ENCODE peak calls at places on chromosomes 7 and 10, in nine cellular contexts. H is body of pancreas; X is activated naive CD4-positive, alpha-beta T cell; D is glutamatergic neuron; V is Calu3; K is M059J; C is skeletal muscle cell; J is T follicular helper cell; B is iPS-NIHi11. Z is an unnamed sample.

GRCh38 chr10:129525408-129525807 is 58.4 kb downstream of the MGMT start:
- DNase-seq in K (peak; percentile 11), H (peak; percentile 22), C (peak; percentile 27), J (no peak), D (no peak), V (no peak), X (no peak), B (no peak), Z (no peak)

GRCh38 chr7:155844526-155844925 is 32.3 kb upstream of the SHH start:
- DNase-seq in X (no peak), H (no peak), K (no peak), D (no peak), B (no peak), J (no peak), C (no peak), V (no peak), Z (no peak)

GRCh38 chr7:2037805-2038635 is 194.7 kb downstream of the MAD1L1 start:
- DNase-seq in C (no peak), V (no peak), K (no peak), H (peak; percentile 69), X (no peak), J (no peak), D (no peak), B (no peak), Z (peak; percentile 68)

GRCh38 chr7:24751484-24751883 is 5.8 kb downstream of the GSDME start:
- DNase-seq in V (no peak), X (no peak), H (no peak), B (no peak), C (no peak), D (no peak), K (no peak), J (no peak), Z (no peak)

GRCh38 chr7:94056796-94057207 is 52.6 kb upstream of the BET1 start:
- DNase-seq in V (no peak), D (no peak), J (no peak), C (peak; percentile 96), H (no peak), X (no peak), K (peak; percentile 94), B (peak; percentile 22), Z (no peak)

GRCh38 chr7:27814054-27814453 is 74.1 kb downstream of the TAX1BP1 start:
- DNase-seq in J (no peak), V (no peak), C (no peak), H (no peak), B (no peak), K (no peak), D (no peak), X (no peak), Z (no peak)

GRCh38 chr7:158261362-158262235 is 326.0 kb downstream of the PTPRN2 start:
- DNase-seq in C (no peak), K (no peak), H (no peak), D (peak; percentile 10), V (no peak), X (no peak), J (no peak), B (no peak), Z (no peak)

GRCh38 chr10:86265877-86266259 is 100.7 kb downstream of the GRID1 start:
- DNase-seq in H (no peak), X (no peak), K (no peak), C (no peak), J (no peak), V (no peak), B (no peak), D (no peak), Z (no peak)

GRCh38 chr10:88456730-88457129 is 126.4 kb downstream of the RNLS start:
- DNase-seq in D (no peak), K (peak; percentile 60), B (no peak), V (no peak), H (no peak), C (peak; percentile 20), X (no peak), J (no peak), Z (no peak)

GRCh38 chr10:103044942-103045489 is 126.9 kb downstream of the CNNM2 start:
- DNase-seq in J (no peak), B (no peak), X (no peak), H (no peak), K (peak; percentile 3), D (no peak), V (no peak), C (no peak), Z (no peak)

GRCh38 chr10:5047912-5048628 is 44.4 kb upstream of the AKR1C2 start:
- DNase-seq in X (no peak), D (no peak), J (no peak), C (no peak), V (no peak), K (no peak), H (no peak), B (no peak), Z (no peak)

GRCh38 chr10:102312683-102313082 is 67.4 kb downstream of the GBF1 start:
- DNase-seq in C (no peak), V (no peak), H (no peak), B (no peak), D (no peak), J (no peak), K (peak; percentile 73), X (no peak), Z (no peak)

GRCh38 chr10:44703241-44704155 is 207.6 kb upstream of the TMEM72 start:
- DNase-seq in B (no peak), C (no peak), D (no peak), X (no peak), V (no peak), H (no peak), K (peak; percentile 91), J (no peak), Z (no peak)

GRCh38 chr7:6607651-6608051 is 7.8 kb upstream of the ZNF853 start:
- DNase-seq in B (no peak), V (no peak), H (no peak), X (no peak), C (no peak), K (no peak), J (no peak), D (no peak), Z (peak; percentile 39)

GRCh38 chr10:12243860-12244620 is 48.1 kb downstream of the CDC123 start:
- DNase-seq in C (no peak), D (no peak), V (no peak), H (no peak), J (no peak), K (no peak), X (no peak), B (no peak), Z (peak; percentile 72)

GRCh38 chr7:104767826-104768536 is 246.0 kb upstream of the KMT2E start:
- DNase-seq in V (no peak), H (no peak), K (no peak), J (no peak), X (no peak), B (peak; percentile 17), D (no peak), C (no peak), Z (no peak)

GRCh38 chr7:78473011-78473410 is 674.4 kb downstream of the PHTF2 start:
- DNase-seq in H (no peak), D (no peak), C (peak; percentile 11), J (no peak), K (peak; percentile 20), X (no peak), B (no peak), V (no peak), Z (no peak)

GRCh38 chr10:104150206-104150605 is 28.2 kb downstream of the SFR1 start:
- DNase-seq in X (no peak), J (no peak), V (no peak), H (no peak), D (no peak), K (no peak), C (no peak), B (no peak), Z (no peak)

GRCh38 chr10:119333146-119333792 is 125.9 kb downstream of the GRK5 start:
- DNase-seq in J (no peak), C (no peak), B (no peak), K (peak; percentile 58), H (no peak), V (no peak), X (peak; percentile 45), D (no peak), Z (no peak)

GRCh38 chr7:364536-364935 is 74.6 kb downstream of the FOXL3 start:
- DNase-seq in C (no peak), J (no peak), H (no peak), X (no peak), K (no peak), D (peak; percentile 1), V (no peak), B (no peak), Z (no peak)

GRCh38 chr7:34564091-34564490 is 93.9 kb upstream of the NPSR1 start:
- DNase-seq in C (no peak), V (no peak), H (no peak), X (no peak), B (no peak), J (no peak), K (no peak), D (no peak), Z (no peak)

GRCh38 chr10:1198453-1199344 is 142.5 kb downstream of the WDR37 start:
- DNase-seq in H (no peak), V (no peak), C (no peak), D (no peak), X (no peak), J (no peak), B (no peak), K (no peak), Z (no peak)

GRCh38 chr7:55348502-55348901 is 16.6 kb upstream of the LANCL2 start:
- DNase-seq in H (no peak), X (no peak), K (peak; percentile 82), V (no peak), C (no peak), J (no peak), D (no peak), B (no peak), Z (no peak)

GRCh38 chr7:97801108-97801507 is 69.2 kb downstream of the TAC1 start:
- DNase-seq in V (no peak), B (no peak), K (no peak), J (no peak), X (no peak), H (no peak), C (no peak), D (no peak), Z (no peak)

GRCh38 chr10:125158528-125159485 is 1.6 kb downstream of the CTBP2 start:
- DNase-seq in B (no peak), V (no peak), K (peak; percentile 54), J (no peak), D (no peak), H (peak; percentile 51), X (no peak), C (no peak), Z (no peak)

GRCh38 chr10:4851846-4852245 is 25.8 kb downstream of the AKR1E2 start:
- DNase-seq in K (peak; percentile 22), J (no peak), X (no peak), H (peak; percentile 90), D (no peak), C (no peak), V (peak; percentile 37), B (no peak), Z (no peak)

GRCh38 chr7:44559485-44559884 is 14.2 kb downstream of the DDX56 start:
- DNase-seq in C (no peak), K (no peak), B (no peak), X (no peak), H (no peak), J (no peak), D (no peak), V (no peak), Z (no peak)

GRCh38 chr10:132624847-132625839 is 87.6 kb downstream of the INPP5A start:
- DNase-seq in H (no peak), J (no peak), K (no peak), X (no peak), B (peak; percentile 62), C (no peak), D (peak; percentile 12), V (no peak), Z (peak; percentile 25)

GRCh38 chr10:45154481-45154880 is 153.8 kb downstream of the ZNF22 start:
- DNase-seq in J (no peak), C (peak; percentile 3), B (no peak), X (no peak), V (no peak), K (no peak), D (no peak), H (no peak), Z (no peak)

GRCh38 chr10:119360181-119360921 is 153.0 kb downstream of the GRK5 start:
- DNase-seq in C (no peak), X (no peak), H (no peak), V (no peak), B (no peak), K (no peak), J (no peak), D (no peak), Z (no peak)

GRCh38 chr7:155751409-155751808 is 60.9 kb downstream of the SHH start:
- DNase-seq in C (no peak), V (no peak), K (no peak), X (no peak), D (no peak), H (no peak), J (no peak), B (no peak), Z (no peak)